ENCODE peak calls at places on chromosome 10, in five cellular contexts. N is MV-4-11, T is lower lobe of right lung, E is colonic mucosa, P is HT1080. K is an unnamed sample.

GRCh38 chr10:70830185-70830584 is 14.4 kb downstream of the SGPL1 start:
- DNase-seq in N (peak; percentile 41), T (no peak), E (no peak), P (no peak), K (no peak)

GRCh38 chr10:89091501-89091900 is 100.9 kb downstream of the FAS start:
- DNase-seq in N (peak; percentile 64), T (no peak), E (no peak), P (no peak), K (no peak)

GRCh38 chr10:112143420-112143819 is 40.1 kb downstream of the GPAM start:
- DNase-seq in N (no peak), T (no peak), E (no peak), P (no peak), K (no peak)

GRCh38 chr10:61899045-61899444 is 2.5 kb upstream of the ARID5B start:
- DNase-seq in N (peak; percentile 38), T (no peak), E (no peak), P (peak; percentile 72), K (no peak)

GRCh38 chr10:22605168-22605567 is 109.2 kb downstream of the PIP4K2A start:
- DNase-seq in N (peak; percentile 97), T (no peak), E (no peak), P (peak; percentile 23), K (no peak)

GRCh38 chr10:7788640-7789335 is 811 bp downstream of the ATP5F1C start:
- DNase-seq in N (no peak), T (no peak), E (peak; percentile 49), P (peak; percentile 18), K (no peak)

GRCh38 chr10:34254596-34254995 is 560.5 kb downstream of the PARD3 start:
- DNase-seq in N (peak; percentile 46), T (no peak), E (peak; percentile 50), P (peak; percentile 97), K (no peak)

GRCh38 chr10:132904169-132904813 is 38.1 kb downstream of the CFAP46 start:
- DNase-seq in N (peak; percentile 43), T (peak; percentile 52), E (no peak), P (peak; percentile 17), K (peak; percentile 62)

GRCh38 chr10:23448802-23449570 is 10.1 kb downstream of the OTUD1 start:
- DNase-seq in N (peak; percentile 83), T (no peak), E (no peak), P (no peak), K (no peak)

GRCh38 chr10:50396491-50397311 is 145.4 kb upstream of the ASAH2 start:
- DNase-seq in N (no peak), T (no peak), E (no peak), P (peak; percentile 49), K (no peak)

GRCh38 chr10:115065731-115066130 is 27.4 kb upstream of the ATRNL1 start:
- DNase-seq in N (no peak), T (no peak), E (no peak), P (no peak), K (no peak)

GRCh38 chr10:3107426-3107961 is 40.1 kb downstream of the PFKP start:
- DNase-seq in N (no peak), T (peak; percentile 83), E (no peak), P (peak; percentile 95), K (no peak)

GRCh38 chr10:32367793-32368453 is 21.0 kb upstream of the EPC1 start:
- DNase-seq in N (peak; percentile 58), T (no peak), E (peak; percentile 90), P (peak; percentile 46), K (peak; percentile 47)

GRCh38 chr10:96714031-96714590 is 6.2 kb downstream of the PIK3AP1 start:
- DNase-seq in N (peak; percentile 2), T (no peak), E (no peak), P (peak; percentile 76), K (no peak)

GRCh38 chr10:35372329-35372728 is 36.0 kb downstream of the CCNY start:
- DNase-seq in N (peak; percentile 16), T (peak; percentile 51), E (no peak), P (peak; percentile 51), K (no peak)

GRCh38 chr10:103441611-103442010 is 10.6 kb downstream of the CALHM2 start:
- DNase-seq in N (no peak), T (no peak), E (no peak), P (no peak), K (no peak)

GRCh38 chr10:48705407-48705938 is 20.8 kb downstream of the WDFY4 start:
- DNase-seq in N (peak; percentile 28), T (no peak), E (no peak), P (no peak), K (no peak)

GRCh38 chr10:42150428-42151061 is 487.8 kb downstream of the ZNF33B start:
- DNase-seq in N (no peak), T (no peak), E (no peak), P (no peak), K (no peak)

GRCh38 chr10:7123719-7124118 is 287.1 kb downstream of the SFMBT2 start:
- DNase-seq in N (no peak), T (no peak), E (no peak), P (no peak), K (no peak)

GRCh38 chr10:110495731-110496552 is 1.8 kb upstream of the DUSP5 start:
- DNase-seq in N (peak; percentile 31), T (peak; percentile 57), E (no peak), P (peak; percentile 88), K (peak; percentile 36)

GRCh38 chr10:96339956-96340904 is 18.6 kb downstream of the OPALIN start:
- DNase-seq in N (peak; percentile 56), T (peak; percentile 56), E (peak; percentile 62), P (peak; percentile 13), K (peak; percentile 68)

GRCh38 chr10:31209523-31209922 is 109.5 kb upstream of the ZEB1 start:
- DNase-seq in N (no peak), T (no peak), E (no peak), P (no peak), K (no peak)

GRCh38 chr10:121910673-121911420 is 17.0 kb downstream of the ATE1 start:
- DNase-seq in N (no peak), T (no peak), E (no peak), P (peak; percentile 30), K (peak; percentile 16)

GRCh38 chr10:126204320-126204719 is 184.0 kb downstream of the ADAM12 start:
- DNase-seq in N (no peak), T (no peak), E (no peak), P (peak; percentile 70), K (no peak)

GRCh38 chr10:102009801-102010425 is 46.1 kb downstream of the ARMH3 start:
- DNase-seq in N (peak; percentile 60), T (no peak), E (peak; percentile 49), P (peak; percentile 81), K (no peak)

GRCh38 chr10:3829193-3830050 is 44.4 kb upstream of the KLF6 start:
- DNase-seq in N (no peak), T (no peak), E (no peak), P (no peak), K (no peak)

GRCh38 chr10:18279202-18279601 is 139.0 kb downstream of the CACNB2 start:
- DNase-seq in N (peak; percentile 32), T (no peak), E (no peak), P (peak; percentile 77), K (no peak)

GRCh38 chr10:44463511-44464121 is 78.7 kb upstream of the CXCL12 start:
- DNase-seq in N (peak; percentile 71), T (no peak), E (no peak), P (no peak), K (no peak)

GRCh38 chr10:13206546-13207443 is 27.4 kb downstream of the UCMA start:
- DNase-seq in N (peak; percentile 9), T (no peak), E (no peak), P (no peak), K (no peak)

GRCh38 chr10:55280696-55281095 is 479.7 kb upstream of the PCDH15 start:
- DNase-seq in N (no peak), T (no peak), E (no peak), P (no peak), K (no peak)

GRCh38 chr10:92822060-92822634 is 26.2 kb upstream of the EXOC6 start:
- DNase-seq in N (no peak), T (no peak), E (no peak), P (peak; percentile 82), K (peak; percentile 75)

GRCh38 chr10:52688906-52689305 is 83.7 kb downstream of the MBL2 start:
- DNase-seq in N (no peak), T (no peak), E (peak; percentile 21), P (no peak), K (no peak)

GRCh38 chr10:89653410-89653828 is 8.4 kb upstream of the PANK1 start:
- DNase-seq in N (no peak), T (no peak), E (no peak), P (peak; percentile 88), K (no peak)

GRCh38 chr10:126062132-126063032 is 166.0 kb downstream of the FANK1 start:
- DNase-seq in N (peak; percentile 49), T (peak; percentile 66), E (peak; percentile 69), P (peak; percentile 97), K (no peak)